ENCODE peak calls at places on chromosomes 16 and 17, in four cellular contexts. One of them, this sample, is unnamed.

GRCh38 chr17:45315583-45316270 is 1.1 kb downstream of the MAP3K14 start:
- DNase-seq in pons: peak
- DNase-seq in NCI-H1930: no peak
- DNase-seq in aorta: no peak
- DNase-seq in this sample: no peak

GRCh38 chr17:79362996-79363305 is 247.9 kb downstream of the RBFOX3 start:
- DNase-seq in pons: no peak
- DNase-seq in NCI-H1930: no peak
- DNase-seq in aorta: no peak
- DNase-seq in this sample: no peak

GRCh38 chr17:1362964-1363363 is 37.1 kb downstream of the YWHAE start:
- DNase-seq in pons: peak
- DNase-seq in NCI-H1930: no peak
- DNase-seq in aorta: peak
- DNase-seq in this sample: no peak

GRCh38 chr16:28580726-28581315 is 16.0 kb downstream of the SULT1A2 start:
- DNase-seq in pons: no peak
- DNase-seq in NCI-H1930: no peak
- DNase-seq in aorta: no peak
- DNase-seq in this sample: no peak

GRCh38 chr16:85153046-85153445 is 40.8 kb upstream of the CIBAR2 start:
- DNase-seq in pons: no peak
- DNase-seq in NCI-H1930: no peak
- DNase-seq in aorta: no peak
- DNase-seq in this sample: no peak

GRCh38 chr16:80968386-80969113 is 38.1 kb downstream of the CMC2 start:
- DNase-seq in pons: no peak
- DNase-seq in NCI-H1930: no peak
- DNase-seq in aorta: no peak
- DNase-seq in this sample: no peak

GRCh38 chr16:31386157-31386984 is 6.8 kb upstream of the ITGAD start:
- DNase-seq in pons: no peak
- DNase-seq in NCI-H1930: no peak
- DNase-seq in aorta: peak
- DNase-seq in this sample: peak

GRCh38 chr17:40532520-40533253 is 31.3 kb upstream of the TNS4 start:
- DNase-seq in pons: no peak
- DNase-seq in NCI-H1930: no peak
- DNase-seq in aorta: no peak
- DNase-seq in this sample: no peak

GRCh38 chr17:6110592-6110991 is 40.4 kb downstream of the WSCD1 start:
- DNase-seq in pons: no peak
- DNase-seq in NCI-H1930: no peak
- DNase-seq in aorta: no peak
- DNase-seq in this sample: no peak

GRCh38 chr16:90077757-90078593 is 844 bp upstream of the PRDM7 start:
- DNase-seq in pons: peak
- DNase-seq in NCI-H1930: no peak
- DNase-seq in aorta: no peak
- DNase-seq in this sample: peak

GRCh38 chr17:64736804-64737492 is 74.8 kb upstream of the SMURF2 start:
- DNase-seq in pons: no peak
- DNase-seq in NCI-H1930: no peak
- DNase-seq in aorta: no peak
- DNase-seq in this sample: peak

GRCh38 chr16:12016166-12016947 is 39.8 kb downstream of the SNX29 start:
- DNase-seq in pons: no peak
- DNase-seq in NCI-H1930: no peak
- DNase-seq in aorta: no peak
- DNase-seq in this sample: no peak

GRCh38 chr16:63481060-63481459 is 1444.8 kb upstream of the CDH8 start:
- DNase-seq in pons: no peak
- DNase-seq in NCI-H1930: no peak
- DNase-seq in aorta: no peak
- DNase-seq in this sample: no peak

GRCh38 chr16:24580665-24581064 is 41.3 kb downstream of the RBBP6 start:
- DNase-seq in pons: peak
- DNase-seq in NCI-H1930: no peak
- DNase-seq in aorta: no peak
- DNase-seq in this sample: peak

GRCh38 chr17:70855401-70856054 is 686.2 kb downstream of the KCNJ2 start:
- DNase-seq in pons: no peak
- DNase-seq in NCI-H1930: peak
- DNase-seq in aorta: no peak
- DNase-seq in this sample: no peak

GRCh38 chr17:28295677-28296578 is 23.1 kb upstream of the TMEM97 start:
- DNase-seq in pons: peak
- DNase-seq in NCI-H1930: no peak
- DNase-seq in aorta: no peak
- DNase-seq in this sample: no peak

GRCh38 chr17:81322271-81323082 is 27.4 kb upstream of the SLC38A10 start:
- DNase-seq in pons: no peak
- DNase-seq in NCI-H1930: no peak
- DNase-seq in aorta: no peak
- DNase-seq in this sample: no peak

GRCh38 chr17:59825533-59826316 is 67.0 kb downstream of the TUBD1 start:
- DNase-seq in pons: no peak
- DNase-seq in NCI-H1930: no peak
- DNase-seq in aorta: no peak
- DNase-seq in this sample: no peak

This sample was measured in G401.